ENCODE peak calls at places on chromosomes 1 and 21, in eight cellular contexts. R is RWPE1; G is left cardiac atrium; M is T-cell; X is brain pericyte; W is aorta; F is naive thymus-derived CD8-positive, alpha-beta T cell; Y is LNCaP clone FGC. C is an unnamed sample.

GRCh38 chr1:243974451-243975292 is 76.4 kb upstream of the ZBTB18 start:
- DNase-seq in F (no peak), M (no peak), X (no peak), R (no peak), Y (no peak), G (no peak), W (no peak), C (no peak)

GRCh38 chr21:23812485-23812884 is 1794.8 kb downstream of the MRPL39 start:
- DNase-seq in W (no peak), R (no peak), M (no peak), G (no peak), Y (no peak), F (no peak), X (no peak), C (no peak)

GRCh38 chr1:99648107-99648506 is 2.2 kb downstream of the PALMD start:
- DNase-seq in F (no peak), X (no peak), G (peak; percentile 77), R (no peak), M (no peak), Y (peak; percentile 83), W (no peak), C (no peak)

GRCh38 chr1:55585402-55585792 is 370.2 kb upstream of the USP24 start:
- DNase-seq in G (no peak), W (no peak), R (no peak), F (no peak), X (no peak), M (no peak), Y (no peak), C (no peak)

GRCh38 chr1:190754769-190755168 is 277.1 kb upstream of the BRINP3 start:
- DNase-seq in M (no peak), Y (peak; percentile 82), F (no peak), R (peak; percentile 27), X (no peak), G (no peak), W (no peak), C (peak; percentile 41)

GRCh38 chr1:247411583-247412295 is 4.2 kb upstream of the NLRP3 start:
- DNase-seq in X (no peak), G (no peak), W (no peak), F (no peak), Y (no peak), M (no peak), R (no peak), C (no peak)

GRCh38 chr1:112808861-112809684 is 93.9 kb upstream of the PPM1J start:
- DNase-seq in G (peak; percentile 79), X (peak; percentile 11), W (peak; percentile 84), R (peak; percentile 86), M (peak; percentile 57), F (peak; percentile 14), Y (no peak), C (no peak)

GRCh38 chr1:163315773-163316374 is 5.9 kb upstream of the NUF2 start:
- DNase-seq in G (peak; percentile 41), M (peak; percentile 35), Y (no peak), W (no peak), R (peak; percentile 6), F (peak; percentile 11), X (no peak), C (peak; percentile 57)

GRCh38 chr1:232108598-232108997 is 482.0 kb downstream of the DISC1 start:
- DNase-seq in Y (no peak), M (no peak), G (no peak), F (no peak), W (no peak), X (no peak), R (no peak), C (no peak)

GRCh38 chr1:152926091-152926490 is 17.7 kb downstream of the IVL start:
- DNase-seq in M (no peak), F (no peak), R (peak; percentile 63), W (no peak), G (no peak), X (no peak), Y (peak; percentile 13), C (no peak)

GRCh38 chr1:234208791-234209190 is 164.5 kb upstream of the COA6 start:
- DNase-seq in F (no peak), R (peak; percentile 28), Y (no peak), M (no peak), G (no peak), W (no peak), X (no peak), C (no peak)

GRCh38 chr1:83596331-83596730 is 402.6 kb downstream of the TTLL7 start:
- DNase-seq in F (no peak), Y (no peak), X (no peak), R (no peak), W (no peak), G (no peak), M (no peak), C (no peak)

GRCh38 chr1:8862528-8862927 is 16.0 kb downstream of the ENO1 start:
- DNase-seq in M (peak; percentile 27), F (peak; percentile 27), X (no peak), Y (no peak), G (no peak), R (no peak), W (no peak), C (no peak)

GRCh38 chr1:26132825-26133167 is 21.2 kb downstream of the PDIK1L start:
- DNase-seq in R (no peak), G (no peak), F (no peak), Y (no peak), X (no peak), W (no peak), M (no peak), C (no peak)

GRCh38 chr1:241817331-241817792 is 30.6 kb upstream of the EXO1 start:
- DNase-seq in G (no peak), F (no peak), Y (no peak), W (no peak), M (no peak), R (no peak), X (no peak), C (no peak)

GRCh38 chr1:19597463-19598309 is 46.4 kb upstream of the NBL1 start:
- DNase-seq in M (peak; percentile 66), G (no peak), F (peak; percentile 65), Y (no peak), X (no peak), R (peak; percentile 42), W (no peak), C (peak; percentile 25)

GRCh38 chr1:39842726-39843305 is 40.5 kb downstream of the TRIT1 start:
- DNase-seq in Y (no peak), G (no peak), X (no peak), W (no peak), M (no peak), R (no peak), F (no peak), C (no peak)

GRCh38 chr1:66998972-66999371 is 55.0 kb downstream of the SLC35D1 start:
- DNase-seq in R (no peak), F (no peak), X (no peak), M (no peak), G (no peak), Y (no peak), W (no peak), C (no peak)

GRCh38 chr1:210257698-210258395 is 25.3 kb downstream of the SERTAD4 start:
- DNase-seq in F (no peak), M (no peak), W (no peak), X (no peak), R (no peak), G (no peak), Y (no peak), C (no peak)

GRCh38 chr1:225762444-225762843 is 15.2 kb upstream of the SRP9 start:
- DNase-seq in Y (no peak), F (no peak), X (no peak), G (no peak), W (no peak), M (no peak), R (no peak), C (no peak)

GRCh38 chr1:231236131-231236571 is 4.9 kb upstream of the GNPAT start:
- DNase-seq in M (no peak), Y (peak; percentile 97), W (no peak), X (no peak), F (no peak), R (no peak), G (no peak), C (no peak)

GRCh38 chr1:90537606-90538362 is 179.3 kb downstream of the BARHL2 start:
- DNase-seq in F (no peak), M (no peak), Y (no peak), R (no peak), G (no peak), X (no peak), W (no peak), C (no peak)

GRCh38 chr1:224065455-224065854 is 48.5 kb upstream of the FBXO28 start:
- DNase-seq in R (peak; percentile 59), Y (peak; percentile 79), X (no peak), F (no peak), M (no peak), W (no peak), G (no peak), C (no peak)

GRCh38 chr1:17258116-17258757 is 9.3 kb downstream of the PADI3 start:
- DNase-seq in F (no peak), R (no peak), X (no peak), W (peak; percentile 26), M (no peak), G (no peak), Y (no peak), C (no peak)

GRCh38 chr1:224256642-224257041 is 73.3 kb downstream of the NVL start:
- DNase-seq in W (no peak), Y (no peak), X (no peak), M (no peak), R (no peak), F (no peak), G (no peak), C (no peak)

GRCh38 chr21:32332463-32332951 is 33.9 kb downstream of the MRAP start:
- DNase-seq in M (no peak), F (no peak), W (no peak), R (no peak), X (no peak), Y (no peak), G (no peak), C (no peak)

GRCh38 chr1:156407344-156407743 is 38.3 kb downstream of the RHBG start:
- DNase-seq in R (no peak), G (no peak), W (no peak), Y (no peak), X (no peak), F (no peak), M (no peak), C (no peak)

GRCh38 chr1:204834329-204834728 is 36.3 kb upstream of the NFASC start:
- DNase-seq in R (no peak), Y (no peak), X (no peak), G (no peak), F (no peak), M (no peak), W (no peak), C (no peak)

GRCh38 chr1:100308777-100309176 is 42.8 kb downstream of the RTCA start:
- DNase-seq in X (no peak), R (peak; percentile 36), G (no peak), F (no peak), Y (no peak), M (no peak), W (no peak), C (no peak)

GRCh38 chr1:213287987-213288386 is 236.9 kb downstream of the RPS6KC1 start:
- DNase-seq in Y (no peak), M (no peak), G (no peak), R (no peak), X (no peak), W (no peak), F (no peak), C (no peak)

GRCh38 chr1:3529099-3529729 is 74.7 kb downstream of the ARHGEF16 start:
- DNase-seq in F (no peak), X (no peak), Y (peak; percentile 80), G (peak; percentile 71), W (peak; percentile 87), R (no peak), M (no peak), C (no peak)

C was measured in glomerular endothelial cell.